ENCODE peak calls at places on chromosomes 13 and 19, in eight cellular contexts. N is heart right ventricle; B is CD8-positive, alpha-beta T cell; F is kidney glomerular epithelial cell; Q is GM03348; A is HFFc6; M is germinal center; P is renal cortical epithelial cell. E is an unnamed sample.
A peak's percentile ranks its signal among the peaks of the same experiment; 100 is the strongest.

GRCh38 chr13:103634066-103634465 is 567.8 kb upstream of the SLC10A2 start:
- DNase-seq in F (no peak), M (no peak), B (no peak), A (no peak), P (no peak), Q (no peak), N (no peak), E (no peak)

GRCh38 chr13:51767100-51767499 is 36.9 kb downstream of the DHRS12 start:
- DNase-seq in N (no peak), Q (no peak), A (no peak), M (no peak), B (no peak), P (no peak), F (no peak), E (no peak)

GRCh38 chr19:9584073-9584833 is at the start of gene ZNF121:
- DNase-seq in B (peak; percentile 74), N (peak; percentile 85), Q (peak; percentile 91), P (peak; percentile 48), F (peak; percentile 57), A (peak; percentile 57), M (peak; percentile 85), E (peak; percentile 67)

GRCh38 chr19:38736036-38736412 is 8.2 kb downstream of the CAPN12 start:
- DNase-seq in Q (peak; percentile 62), M (peak; percentile 57), B (peak; percentile 76), N (peak; percentile 51), P (no peak), F (no peak), A (no peak), E (peak; percentile 50)

GRCh38 chr19:37334179-37335071 is 36.5 kb upstream of the ZNF527 start:
- DNase-seq in Q (peak; percentile 95), F (peak; percentile 77), A (peak; percentile 71), N (peak; percentile 90), M (peak; percentile 92), B (peak; percentile 95), P (peak; percentile 88), E (peak; percentile 81)

GRCh38 chr13:31174018-31174417 is 12.3 kb upstream of the HSPH1 start:
- DNase-seq in Q (peak; percentile 29), N (no peak), F (no peak), B (no peak), M (no peak), A (peak; percentile 7), P (no peak), E (no peak)

GRCh38 chr19:44608391-44608821 is 5.0 kb upstream of the IGSF23 start:
- DNase-seq in B (no peak), P (no peak), M (no peak), Q (no peak), F (no peak), A (no peak), N (no peak), E (no peak)

GRCh38 chr19:42850981-42851717 is 28.4 kb downstream of the PSG1 start:
- DNase-seq in N (peak; percentile 12), M (no peak), B (no peak), Q (peak; percentile 80), F (peak; percentile 91), A (peak; percentile 98), P (peak; percentile 96), E (no peak)

GRCh38 chr13:27034678-27035111 is 136.9 kb downstream of the USP12 start:
- DNase-seq in Q (peak; percentile 52), B (no peak), N (no peak), P (no peak), F (no peak), M (no peak), A (no peak), E (no peak)

GRCh38 chr19:35642312-35642711 is 767 bp downstream of the ETV2 start:
- DNase-seq in Q (no peak), B (no peak), N (no peak), M (no peak), P (no peak), A (peak; percentile 12), F (no peak), E (no peak)

GRCh38 chr19:49814010-49814409 is 918 bp upstream of the FUZ start:
- DNase-seq in M (no peak), Q (no peak), B (no peak), F (no peak), N (no peak), P (no peak), A (no peak), E (no peak)

GRCh38 chr19:36198116-36198515 is 16.3 kb downstream of the ZNF565 start:
- DNase-seq in A (no peak), B (no peak), Q (no peak), M (no peak), F (no peak), P (no peak), N (no peak), E (no peak)

GRCh38 chr19:23384166-23384565 is 11.1 kb downstream of the ZNF91 start:
- DNase-seq in A (no peak), M (no peak), P (no peak), B (no peak), Q (no peak), N (no peak), F (no peak), E (no peak)

GRCh38 chr13:48571121-48571901 is 38.4 kb upstream of the RCBTB2 start:
- DNase-seq in B (no peak), P (peak; percentile 61), A (peak; percentile 51), N (no peak), M (no peak), F (peak; percentile 19), Q (peak; percentile 83), E (no peak)

GRCh38 chr19:33269016-33269415 is 33.3 kb downstream of the CEBPA start:
- DNase-seq in A (no peak), Q (no peak), B (no peak), N (no peak), F (no peak), M (no peak), P (no peak), E (no peak)

GRCh38 chr13:33727356-33728083 is 90.4 kb upstream of the RFC3 start:
- DNase-seq in N (no peak), A (no peak), M (no peak), Q (no peak), F (no peak), P (no peak), B (no peak), E (no peak)

GRCh38 chr13:109755551-109755950 is 30.8 kb downstream of the IRS2 start:
- DNase-seq in F (no peak), Q (no peak), P (no peak), N (no peak), B (no peak), M (no peak), A (no peak), E (no peak)

GRCh38 chr13:113275387-113275786 is 21.7 kb upstream of the LAMP1 start:
- DNase-seq in A (peak; percentile 76), N (no peak), P (peak; percentile 81), F (peak; percentile 69), B (peak; percentile 42), Q (peak; percentile 70), M (no peak), E (peak; percentile 28)

GRCh38 chr19:16202320-16203255 is 4.9 kb downstream of the AP1M1 start:
- DNase-seq in Q (peak; percentile 37), B (no peak), F (no peak), P (no peak), A (no peak), N (no peak), M (no peak), E (no peak)

GRCh38 chr19:49801966-49802661 is 11.0 kb downstream of the FUZ start:
- DNase-seq in B (no peak), N (peak; percentile 91), A (peak; percentile 71), F (peak; percentile 84), Q (peak; percentile 93), P (peak; percentile 60), M (no peak), E (no peak)

GRCh38 chr19:33071887-33072286 is 7.2 kb upstream of the RHPN2 start:
- DNase-seq in Q (no peak), B (no peak), F (no peak), N (no peak), A (no peak), M (no peak), P (no peak), E (no peak)

GRCh38 chr19:58355215-58355796 is 2.0 kb upstream of the A1BG start:
- DNase-seq in A (no peak), Q (no peak), B (no peak), P (no peak), N (no peak), M (no peak), F (no peak), E (no peak)

GRCh38 chr19:37855098-37855497 is 51.3 kb downstream of the WDR87 start:
- DNase-seq in Q (peak; percentile 78), F (peak; percentile 3), P (no peak), A (no peak), B (no peak), M (peak; percentile 87), N (peak; percentile 61), E (no peak)

GRCh38 chr13:60756306-60756705 is 359.3 kb downstream of the TDRD3 start:
- DNase-seq in B (no peak), A (no peak), Q (no peak), M (no peak), F (peak; percentile 20), N (no peak), P (no peak), E (no peak)

E was measured in CD4-positive, alpha-beta T cell.